ENCODE peak calls at places on chromosomes 11 and 22, in four cellular contexts. Z is GM12891, G is spleen, H is heart left ventricle. X is an unnamed sample.

GRCh38 chr22:47041201-47042115 is 279.0 kb downstream of the TBC1D22A start:
- DNase-seq in H (no peak), Z (no peak), G (peak; percentile 44), X (no peak)

GRCh38 chr22:23222033-23222840 is 41.9 kb downstream of the BCR start:
- DNase-seq in G (peak; percentile 52), H (no peak), Z (no peak), X (no peak)

GRCh38 chr11:66082936-66083698 is 13.0 kb downstream of the PACS1 start:
- DNase-seq in H (no peak), Z (no peak), G (no peak), X (peak; percentile 55)

GRCh38 chr22:40009231-40009769 is 14.5 kb downstream of the FAM83F start:
- DNase-seq in H (no peak), Z (no peak), G (no peak), X (peak; percentile 67)

GRCh38 chr11:64762916-64763803 is 3.4 kb upstream of the PYGM start:
- DNase-seq in Z (peak; percentile 13), G (peak; percentile 76), H (peak; percentile 19), X (peak; percentile 76)

GRCh38 chr22:46250783-46251125 is 661 bp upstream of the CDPF1 start:
- DNase-seq in Z (peak; percentile 44), H (no peak), G (no peak), X (no peak)

GRCh38 chr11:107385361-107385982 is 72.2 kb downstream of the CWF19L2 start:
- DNase-seq in H (no peak), Z (no peak), G (no peak), X (peak; percentile 6)

GRCh38 chr11:65150513-65151271 is 16.4 kb upstream of the SYVN1 start:
- DNase-seq in Z (no peak), H (peak; percentile 76), G (peak; percentile 82), X (peak; percentile 92)

GRCh38 chr11:121105063-121105480 is 4.0 kb downstream of the TECTA start:
- DNase-seq in H (peak; percentile 30), Z (no peak), G (no peak), X (no peak)

GRCh38 chr22:24588370-24588755 is 4.5 kb downstream of the LRRC75B start:
- DNase-seq in G (no peak), Z (no peak), H (no peak), X (no peak)

GRCh38 chr22:26342719-26343449 is 86.2 kb upstream of the ASPHD2 start:
- DNase-seq in H (no peak), Z (no peak), G (no peak), X (no peak)

GRCh38 chr11:115197433-115197832 is 306.8 kb downstream of the CADM1 start:
- DNase-seq in G (no peak), Z (no peak), H (no peak), X (no peak)

GRCh38 chr11:120245434-120245833 is 5.5 kb downstream of the POU2F3 start:
- DNase-seq in H (no peak), Z (no peak), G (peak; percentile 7), X (no peak)

GRCh38 chr11:69238562-69239319 is 55.2 kb upstream of the MYEOV start:
- DNase-seq in Z (no peak), H (peak; percentile 23), G (no peak), X (no peak)

GRCh38 chr11:73245461-73245860 is 26.7 kb upstream of the P2RY6 start:
- DNase-seq in H (no peak), Z (no peak), G (peak; percentile 11), X (no peak)

GRCh38 chr22:44549701-44550100 is 51.7 kb upstream of the RTL6 start:
- DNase-seq in G (no peak), Z (no peak), H (no peak), X (no peak)

GRCh38 chr11:125941241-125941605 is 4.6 kb upstream of the VSIG10L2 start:
- DNase-seq in G (no peak), H (no peak), Z (no peak), X (no peak)

GRCh38 chr22:19755722-19756287 is 4.8 kb upstream of the TBX1 start:
- DNase-seq in G (no peak), Z (no peak), H (no peak), X (no peak)

GRCh38 chr11:8230178-8230859 is 33.4 kb downstream of the LMO1 start:
- DNase-seq in G (peak; percentile 67), H (no peak), Z (no peak), X (no peak)

GRCh38 chr11:116687458-116688201 is 85.2 kb downstream of the BUD13 start:
- DNase-seq in H (no peak), Z (no peak), G (peak; percentile 47), X (no peak)

GRCh38 chr11:18522388-18522787 is 4.4 kb downstream of the TSG101 start:
- DNase-seq in Z (no peak), G (no peak), H (no peak), X (peak; percentile 2)

GRCh38 chr11:34627197-34627596 is 6.3 kb downstream of the EHF start:
- DNase-seq in G (no peak), H (no peak), Z (no peak), X (no peak)

GRCh38 chr11:76642341-76642740 is 28.2 kb downstream of the LRRC32 start:
- DNase-seq in H (no peak), Z (no peak), G (no peak), X (no peak)

GRCh38 chr11:11075515-11076171 is 217.8 kb upstream of the ZBED5 start:
- DNase-seq in H (no peak), G (no peak), Z (no peak), X (no peak)

GRCh38 chr11:71342116-71342515 is 89.7 kb upstream of the SHANK2 start:
- DNase-seq in H (no peak), Z (no peak), G (peak; percentile 31), X (no peak)

GRCh38 chr11:69828971-69829344 is 9.7 kb upstream of the FGF3 start:
- DNase-seq in H (no peak), Z (no peak), G (peak; percentile 38), X (no peak)

GRCh38 chr11:126917531-126918204 is 82.9 kb downstream of the KIRREL3 start:
- DNase-seq in G (no peak), H (no peak), Z (no peak), X (peak; percentile 92)

GRCh38 chr11:17020831-17021230 is 6.6 kb upstream of the PLEKHA7 start:
- DNase-seq in G (no peak), H (no peak), Z (no peak), X (peak; percentile 29)

GRCh38 chr11:116258821-116259220 is 514.0 kb downstream of the BUD13 start:
- DNase-seq in Z (no peak), H (no peak), G (no peak), X (no peak)

GRCh38 chr11:120579601-120580000 is 68.1 kb downstream of the GRIK4 start:
- DNase-seq in G (no peak), H (no peak), Z (no peak), X (no peak)

GRCh38 chr22:47304191-47304831 is 541.9 kb downstream of the TBC1D22A start:
- DNase-seq in G (no peak), Z (no peak), H (no peak), X (no peak)

GRCh38 chr22:36331306-36331911 is 56.4 kb downstream of the MYH9 start:
- DNase-seq in G (peak; percentile 97), H (peak; percentile 87), Z (peak; percentile 78), X (peak; percentile 98)

GRCh38 chr22:26939466-26939865 is 282.1 kb downstream of the MIAT start:
- DNase-seq in G (no peak), H (no peak), Z (no peak), X (no peak)

GRCh38 chr22:34702279-34702678 is 363.7 kb upstream of the ISX start:
- DNase-seq in G (no peak), H (no peak), Z (no peak), X (no peak)

GRCh38 chr22:42951093-42951710 is 63.7 kb downstream of the PACSIN2 start:
- DNase-seq in Z (no peak), G (no peak), H (no peak), X (no peak)

X was measured in Daoy.